ENCODE peak calls at places on chromosomes 1 and 21, in seven cellular contexts. L is HCT116, P is endothelial cell of umbilical vein, Y is SK-N-SH, B is H1, S is K562, E is HepG2. A is an unnamed sample.

GRCh38 chr1:53608071-53608470 is 130.9 kb downstream of the GLIS1 start:
- DNase-seq in L (no peak), P (no peak), Y (no peak), B (no peak), S (no peak), E (no peak), A (no peak)

GRCh38 chr1:234621657-234622335 is 11.8 kb upstream of the IRF2BP2 start:
- DNase-seq in L (no peak), P (no peak), Y (no peak), B (no peak), S (no peak), E (no peak), A (no peak)

GRCh38 chr1:245926888-245927287 is 580.2 kb downstream of the SMYD3 start:
- DNase-seq in L (no peak), P (no peak), Y (no peak), B (no peak), S (no peak), E (no peak), A (no peak)

GRCh38 chr1:58065520-58065919 is 481.0 kb downstream of the OMA1 start:
- DNase-seq in L (no peak), P (no peak), Y (peak), B (peak), S (no peak), E (peak), A (no peak)

GRCh38 chr1:41620365-41621169 is 136.1 kb upstream of the EDN2 start:
- DNase-seq in L (no peak), P (no peak), Y (no peak), B (peak), S (no peak), E (no peak), A (no peak)

GRCh38 chr1:41616563-41616962 is 132.1 kb upstream of the EDN2 start:
- DNase-seq in L (no peak), P (no peak), Y (no peak), B (peak), S (no peak), E (no peak), A (no peak)

GRCh38 chr1:67824771-67825170 is 8.5 kb downstream of the GNG12 start:
- DNase-seq in L (no peak), P (no peak), Y (no peak), B (no peak), S (no peak), E (no peak), A (no peak)

GRCh38 chr1:61935516-61935915 is 193.2 kb downstream of the PATJ start:
- DNase-seq in L (no peak), P (no peak), Y (no peak), B (no peak), S (no peak), E (no peak), A (no peak)

GRCh38 chr1:9291914-9292360 is 757 bp upstream of the SPSB1 start:
- DNase-seq in L (no peak), P (peak), Y (peak), B (no peak), S (no peak), E (peak), A (no peak)

DNA sequence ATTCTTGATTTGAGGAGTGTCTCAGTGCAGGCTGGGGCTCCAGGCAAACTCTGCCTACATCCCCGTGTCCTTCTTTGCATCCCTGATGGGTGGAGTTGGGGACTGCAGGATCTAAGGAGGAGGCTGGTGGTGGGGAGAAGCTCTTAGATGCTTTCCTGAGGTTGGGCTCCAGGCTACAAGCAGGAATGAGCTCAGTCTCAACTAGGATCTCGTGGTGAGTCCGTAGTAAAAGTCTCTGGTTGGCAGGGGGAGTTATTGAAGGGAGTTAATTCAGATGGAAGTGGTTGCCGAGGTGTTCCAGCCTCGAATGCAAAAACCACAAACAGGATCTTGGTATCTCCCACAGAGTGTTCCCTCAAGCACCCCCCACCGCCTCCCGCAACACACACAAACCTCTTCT is 35.0 kb downstream of the TMCC2 start:
- DNase-seq in L (no peak), P (no peak), Y (no peak), B (no peak), S (no peak), E (no peak), A (no peak)
- H3K9ac ChIP-seq in L (no peak), P (no peak), Y (peak), B (no peak), S (no peak), E (no peak), A (no peak)

GRCh38 chr1:23591460-23592208 is 32.3 kb upstream of the ID3 start:
- DNase-seq in L (no peak), P (no peak), Y (no peak), B (no peak), S (peak), E (peak), A (no peak)
- TF ChIP-seq POLR2AphosphoS5 in L (no peak), P (no peak), Y (no peak), B (no peak), S (no peak), E (no peak), A (no peak)

DNA sequence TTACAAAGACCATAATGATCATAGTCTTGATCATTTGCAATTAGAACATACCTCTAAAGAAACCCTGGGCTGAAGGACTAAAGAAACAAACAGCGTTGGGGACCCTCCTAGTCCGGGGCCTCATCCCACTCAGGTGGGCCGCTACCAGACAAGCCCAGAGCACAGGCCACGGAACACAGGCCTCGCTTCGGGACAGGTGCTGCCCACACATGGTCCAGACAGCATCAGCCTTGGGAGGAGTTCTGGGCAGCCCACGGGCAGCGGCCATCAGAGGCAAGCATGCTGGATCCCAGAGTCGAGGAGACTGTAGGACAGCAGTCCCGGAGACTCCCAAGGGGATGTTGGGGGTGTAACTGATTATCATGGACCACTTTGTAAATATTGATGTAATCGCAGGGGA is 4.9 kb downstream of the C2CD2 start:
- DNase-seq in L (no peak), P (no peak), Y (no peak), B (no peak), S (no peak), E (no peak), A (no peak)
- H3K27ac ChIP-seq in L (no peak), P (no peak), Y (no peak), B (no peak), S (no peak), E (no peak), A (no peak)

DNA sequence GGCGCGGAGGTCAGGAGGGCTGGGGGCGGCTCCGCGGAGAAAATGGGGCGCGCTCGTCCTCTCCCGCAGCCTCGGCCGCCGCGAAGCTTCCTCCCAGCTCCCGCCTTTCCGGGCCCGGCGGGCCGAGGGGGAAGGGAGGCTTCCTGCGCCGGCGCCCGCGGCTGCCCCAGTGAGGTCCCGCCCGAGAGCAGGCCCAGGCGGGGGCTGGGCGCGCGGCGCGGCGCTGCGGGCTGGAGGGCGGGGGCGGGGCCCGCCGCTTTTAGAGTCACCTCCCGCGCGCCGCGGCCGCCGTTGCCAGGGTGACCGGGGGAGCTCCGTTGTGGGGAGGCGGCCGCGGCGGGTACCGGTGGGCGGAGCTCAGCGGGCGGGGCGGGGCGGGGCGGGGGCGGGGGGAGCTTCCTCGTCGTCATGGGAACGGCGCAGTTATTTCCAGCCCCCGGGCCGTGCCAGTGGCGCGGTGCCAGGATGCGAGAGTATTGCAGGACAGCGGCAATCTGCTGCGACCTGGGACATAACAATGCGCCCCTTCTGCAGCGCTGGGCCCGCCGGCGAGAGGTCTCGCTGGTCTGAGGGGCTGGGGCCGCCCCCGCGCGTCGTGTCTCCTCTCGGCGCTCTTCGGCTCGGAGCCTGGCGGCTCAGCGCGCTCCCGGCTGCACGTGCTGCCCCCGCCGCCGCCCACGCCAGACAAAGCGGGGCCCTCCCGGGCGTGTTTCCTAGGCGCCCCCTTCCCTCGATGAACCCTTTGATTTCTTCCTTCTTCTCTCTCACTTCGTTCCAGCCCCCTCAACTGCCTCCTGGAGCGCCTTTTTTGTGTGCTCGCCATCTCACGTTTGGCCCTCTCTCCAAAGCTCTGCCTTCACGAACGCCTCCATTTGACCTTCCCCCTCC is 16.9 kb downstream of the IER5 start:
- DNase-seq in L (peak), P (peak), Y (peak), B (peak), S (peak), E (peak), A (no peak)
- H3K9ac ChIP-seq in L (peak), P (peak), Y (peak), B (peak), S (peak), E (peak), A (peak)

A was measured in SK-N-MC.